ENCODE peak calls at places on chromosomes 7 and 10, in ten cellular contexts. A is GM23338, W is prostate gland, I is HCT116, D is breast epithelium, Y is stomach, M is HL-60, U is transverse colon, X is SK-N-SH, E is spleen. T is an unnamed sample.

GRCh38 chr7:17986826-17987225 is 40.8 kb downstream of the PRPS1L1 start:
- DNase-seq in E (no peak), A (no peak), Y (no peak), M (no peak), X (no peak), D (no peak), W (no peak), U (no peak), I (no peak), T (no peak)

GRCh38 chr10:324593-324992 is 189.3 kb downstream of the ZMYND11 start:
- DNase-seq in I (no peak), U (no peak), D (no peak), X (no peak), W (no peak), Y (no peak), A (no peak), M (no peak), E (no peak), T (no peak)

GRCh38 chr7:25642849-25643248 is 414.6 kb upstream of the NPVF start:
- DNase-seq in U (no peak), X (no peak), M (peak), Y (no peak), W (no peak), D (no peak), I (no peak), E (no peak), A (no peak), T (no peak)

GRCh38 chr10:48744587-48744986 is 59.9 kb downstream of the WDFY4 start:
- DNase-seq in I (no peak), U (no peak), D (no peak), Y (no peak), M (no peak), A (no peak), X (no peak), W (no peak), E (no peak), T (no peak)

GRCh38 chr7:2496375-2496774 is 20.2 kb upstream of the GRIFIN start:
- DNase-seq in W (no peak), M (no peak), A (no peak), Y (no peak), E (no peak), D (no peak), I (no peak), X (no peak), U (no peak), T (no peak)

GRCh38 chr7:55122263-55122662 is 103.4 kb downstream of the EGFR start:
- DNase-seq in W (no peak), A (no peak), E (no peak), I (no peak), Y (no peak), U (no peak), D (no peak), M (no peak), X (no peak), T (no peak)

GRCh38 chr7:24503511-24503910 is 69.7 kb upstream of the PALS2 start:
- DNase-seq in A (no peak), M (no peak), I (no peak), Y (no peak), U (no peak), X (no peak), D (no peak), W (no peak), E (no peak), T (no peak)

GRCh38 chr10:519055-519715 is 170.3 kb downstream of the DIP2C start:
- DNase-seq in E (peak), M (no peak), A (no peak), I (no peak), Y (no peak), U (no peak), D (peak), X (no peak), W (no peak), T (no peak)

GRCh38 chr7:116315293-116315692 is 105.0 kb downstream of the TES start:
- DNase-seq in X (no peak), Y (no peak), M (no peak), I (no peak), U (no peak), D (no peak), E (no peak), A (no peak), W (peak), T (no peak)

GRCh38 chr7:81908220-81908619 is 138.4 kb upstream of the HGF start:
- DNase-seq in Y (no peak), A (no peak), U (no peak), W (no peak), X (no peak), D (no peak), E (no peak), I (no peak), M (no peak), T (no peak)

GRCh38 chr10:53843691-53844362 is 957.2 kb downstream of the PCDH15 start:
- DNase-seq in I (no peak), Y (no peak), W (no peak), M (no peak), D (no peak), U (no peak), A (no peak), E (no peak), X (no peak), T (no peak)

GRCh38 chr10:1056326-1057105 is at the start of gene WDR37:
- DNase-seq in X (peak), E (peak), W (peak), I (no peak), U (peak), D (peak), Y (peak), A (peak), M (peak), T (peak)

GRCh38 chr7:37920619-37921339 is at the start of gene EPDR1:
- DNase-seq in M (no peak), E (peak), Y (no peak), U (peak), I (peak), X (peak), D (no peak), W (peak), A (peak), T (no peak)

GRCh38 chr10:116194061-116194460 is 78.9 kb downstream of the GFRA1 start:
- DNase-seq in I (no peak), Y (no peak), U (no peak), D (no peak), E (no peak), W (no peak), X (no peak), M (no peak), A (no peak), T (no peak)

GRCh38 chr10:50439187-50439586 is 184.6 kb downstream of the SGMS1 start:
- DNase-seq in I (no peak), Y (no peak), D (no peak), E (no peak), W (no peak), A (no peak), M (no peak), X (no peak), U (no peak), T (no peak)

GRCh38 chr7:116231543-116232401 is 21.4 kb downstream of the TES start:
- DNase-seq in U (no peak), D (no peak), E (no peak), Y (no peak), I (no peak), X (no peak), A (no peak), W (peak), M (no peak), T (no peak)

GRCh38 chr10:12499587-12499986 is 150.2 kb downstream of the CAMK1D start:
- DNase-seq in D (no peak), I (no peak), W (no peak), U (no peak), E (no peak), M (no peak), A (no peak), Y (no peak), X (no peak), T (peak)

GRCh38 chr10:3067859-3068179 is 471 bp downstream of the PFKP start:
- DNase-seq in M (no peak), D (no peak), E (no peak), A (peak), X (no peak), I (no peak), W (no peak), Y (no peak), U (peak), T (no peak)

GRCh38 chr7:130207642-130208041 is at the start of gene SSMEM1:
- DNase-seq in W (no peak), D (no peak), U (no peak), M (no peak), X (no peak), Y (no peak), A (no peak), I (no peak), E (no peak), T (no peak)

GRCh38 chr7:133354546-133355324 is 101.9 kb downstream of the EXOC4 start:
- DNase-seq in D (no peak), A (peak), W (no peak), U (no peak), I (no peak), Y (no peak), X (no peak), E (no peak), M (no peak), T (no peak)

GRCh38 chr7:71633571-71634008 is 501.6 kb downstream of the GALNT17 start:
- DNase-seq in E (no peak), M (no peak), D (no peak), W (no peak), X (no peak), I (no peak), U (no peak), A (peak), Y (no peak), T (peak)

GRCh38 chr7:65404020-65404419 is 30.4 kb downstream of the ZNF92 start:
- DNase-seq in A (no peak), Y (no peak), U (no peak), I (peak), W (no peak), D (no peak), M (no peak), X (no peak), E (no peak), T (no peak)

GRCh38 chr10:64708920-64709681 is 1187.9 kb downstream of the REEP3 start:
- DNase-seq in W (no peak), D (no peak), X (no peak), E (no peak), I (no peak), A (no peak), Y (no peak), M (no peak), U (no peak), T (no peak)

GRCh38 chr7:132084776-132085388 is 491.4 kb downstream of the PLXNA4 start:
- DNase-seq in X (no peak), M (no peak), E (no peak), U (no peak), A (peak), W (no peak), D (no peak), Y (no peak), I (peak), T (no peak)

GRCh38 chr7:39608278-39608677 is 15.1 kb upstream of the RALA start:
- DNase-seq in E (no peak), W (no peak), M (no peak), I (no peak), U (no peak), A (peak), D (no peak), X (no peak), Y (no peak), T (no peak)

GRCh38 chr10:1020966-1021365 is 4.7 kb downstream of the IDI2 start:
- DNase-seq in M (no peak), I (no peak), W (no peak), Y (no peak), U (no peak), E (no peak), X (no peak), D (no peak), A (no peak), T (no peak)

GRCh38 chr7:7151865-7152264 is 30.5 kb upstream of the C1GALT1 start:
- DNase-seq in A (no peak), I (no peak), U (no peak), E (no peak), Y (no peak), W (no peak), D (no peak), X (no peak), M (no peak), T (no peak)

GRCh38 chr10:21827308-21827707 is 176.2 kb downstream of the DNAJC1 start:
- DNase-seq in U (no peak), M (no peak), W (no peak), D (no peak), Y (no peak), X (no peak), E (no peak), A (no peak), I (no peak), T (no peak)

GRCh38 chr10:92572362-92573090 is 1.4 kb downstream of the IDE start:
- DNase-seq in I (no peak), M (no peak), X (peak), D (no peak), A (no peak), U (no peak), Y (no peak), W (no peak), E (no peak), T (no peak)

GRCh38 chr10:133388265-133388972 is 5.5 kb upstream of the MTG1 start:
- DNase-seq in Y (peak), E (peak), W (no peak), D (no peak), M (peak), I (no peak), A (no peak), U (no peak), X (no peak), T (no peak)

GRCh38 chr7:130959743-130960207 is 225.8 kb upstream of the KLF14 start:
- DNase-seq in I (peak), W (no peak), U (no peak), X (no peak), D (no peak), M (peak), A (peak), E (no peak), Y (no peak), T (no peak)

GRCh38 chr7:44152971-44153947 is 12.1 kb upstream of the MYL7 start:
- DNase-seq in E (no peak), W (no peak), A (peak), D (peak), Y (no peak), U (no peak), X (no peak), I (no peak), M (no peak), T (no peak)

GRCh38 chr7:28773423-28774129 is 184.6 kb downstream of the TRIL start:
- DNase-seq in Y (no peak), I (no peak), W (no peak), E (no peak), U (peak), A (no peak), M (no peak), X (no peak), D (no peak), T (no peak)

GRCh38 chr7:137734221-137734620 is 112.6 kb downstream of the DGKI start:
- DNase-seq in M (no peak), W (no peak), X (no peak), Y (no peak), U (no peak), D (no peak), I (no peak), E (no peak), A (no peak), T (no peak)

GRCh38 chr7:112905950-112906349 is 115.8 kb upstream of the TMEM168 start:
- DNase-seq in Y (no peak), W (no peak), D (no peak), M (peak), A (no peak), E (no peak), U (no peak), I (no peak), X (no peak), T (no peak)

GRCh38 chr10:1368772-1369171 is 312.6 kb downstream of the WDR37 start:
- DNase-seq in Y (peak), D (no peak), U (peak), X (peak), I (peak), W (no peak), A (peak), M (no peak), E (no peak), T (peak)

GRCh38 chr7:100465702-100466311 is 1.7 kb upstream of the SPACDR start:
- DNase-seq in I (no peak), A (peak), U (peak), X (peak), D (peak), E (peak), W (peak), M (no peak), Y (peak), T (no peak)

GRCh38 chr10:46299267-46299530 is 12.4 kb downstream of the ANTXRL start:
- DNase-seq in W (no peak), U (no peak), M (no peak), Y (no peak), A (no peak), E (no peak), X (no peak), D (peak), I (no peak), T (no peak)

GRCh38 chr7:44798649-44799275 is 2.3 kb downstream of the PPIA start:
- DNase-seq in I (no peak), D (no peak), X (no peak), Y (no peak), E (no peak), W (no peak), U (no peak), M (no peak), A (no peak), T (no peak)

GRCh38 chr7:40810274-40810673 is 675.5 kb downstream of the SUGCT start:
- DNase-seq in W (no peak), E (no peak), D (no peak), X (no peak), M (no peak), Y (no peak), A (no peak), U (no peak), I (no peak), T (no peak)
- H3K27ac ChIP-seq in W (no peak), E (no peak), D (no peak), X (peak), M (no peak), Y (no peak), A (no peak), U (no peak), I (no peak), T (no peak)

GRCh38 chr7:23472046-23472445 is 1.8 kb upstream of the IGF2BP3 start:
- DNase-seq in D (no peak), I (no peak), M (peak), A (no peak), E (no peak), X (no peak), U (no peak), W (no peak), Y (no peak), T (no peak)

GRCh38 chr7:23469961-23470250 is 385 bp downstream of the IGF2BP3 start:
- DNase-seq in Y (no peak), E (no peak), X (no peak), A (no peak), U (no peak), I (no peak), W (no peak), D (no peak), M (no peak), T (no peak)

GRCh38 chr7:23470290-23471089 is at the start of gene IGF2BP3:
- DNase-seq in W (no peak), I (peak), A (peak), X (peak), U (peak), E (peak), Y (no peak), D (no peak), M (peak), T (no peak)

GRCh38 chr7:23472556-23472955 is 2.3 kb upstream of the IGF2BP3 start:
- DNase-seq in D (no peak), M (no peak), A (no peak), I (no peak), X (no peak), Y (no peak), E (no peak), U (no peak), W (no peak), T (no peak)

GRCh38 chr7:23471090-23471859 is 984 bp upstream of the IGF2BP3 start:
- DNase-seq in M (peak), W (no peak), D (no peak), Y (no peak), X (peak), E (peak), I (peak), A (peak), U (peak), T (no peak)
- TF ChIP-seq POLR2AphosphoS5 in M (no peak), W (no peak), D (no peak), Y (no peak), X (peak), E (no peak), I (peak), A (peak), U (peak), T (no peak)

DNA sequence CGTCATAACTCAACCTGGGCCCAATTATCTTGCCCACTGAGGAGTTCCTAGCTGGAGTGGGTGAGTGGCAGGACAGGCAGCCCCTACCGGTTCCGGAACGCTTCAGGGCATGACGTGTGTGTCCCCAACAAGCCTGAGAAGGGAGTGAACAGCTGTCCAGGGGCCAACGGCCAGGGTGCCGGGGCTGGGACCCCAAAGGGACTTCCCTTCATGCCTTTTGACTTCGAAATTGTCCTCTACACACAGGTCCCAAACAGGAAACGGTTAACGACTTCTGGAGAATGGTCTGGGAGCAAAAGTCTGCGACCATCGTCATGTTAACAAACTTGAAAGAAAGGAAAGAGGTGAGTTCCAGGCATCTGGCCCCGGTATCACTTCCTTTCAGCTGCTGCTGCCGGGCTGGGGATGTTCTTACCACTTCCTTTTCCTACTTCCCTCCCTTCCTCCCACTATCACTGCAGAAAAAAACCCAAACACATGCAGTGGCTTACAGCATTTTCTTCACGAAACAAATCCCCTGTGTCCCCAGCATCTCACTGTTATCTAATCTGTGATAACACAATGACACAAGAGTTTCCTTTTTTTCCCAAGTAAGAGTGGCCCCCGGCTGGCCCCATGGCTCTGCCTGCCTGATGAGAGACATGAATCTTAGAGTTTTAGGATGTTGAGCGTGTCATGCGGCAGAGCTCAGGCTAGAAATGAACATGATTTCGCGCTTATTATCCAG is 63.2 kb downstream of the MKI67 start:
- DNase-seq in Y (no peak), X (no peak), E (peak), I (no peak), M (peak), W (no peak), A (no peak), U (peak), D (no peak), T (no peak)
- H3K27ac ChIP-seq in Y (peak), X (no peak), E (peak), I (no peak), M (peak), W (no peak), A (no peak), U (peak), D (peak), T (peak)

GRCh38 chr10:96511044-96511945 is 2.4 kb downstream of the TLL2 start:
- DNase-seq in X (peak), D (no peak), U (peak), Y (peak), I (peak), E (no peak), M (no peak), W (peak), A (peak), T (no peak)

GRCh38 chr10:96512524-96512991 is 1.2 kb downstream of the TLL2 start:
- DNase-seq in M (no peak), I (no peak), A (peak), D (no peak), Y (no peak), E (no peak), W (no peak), X (peak), U (peak), T (no peak)

GRCh38 chr10:96516337-96516736 is 2.6 kb upstream of the TLL2 start:
- DNase-seq in E (no peak), M (no peak), X (no peak), I (no peak), D (no peak), A (no peak), Y (no peak), W (no peak), U (no peak), T (no peak)

GRCh38 chr10:96512997-96513685 is 585 bp downstream of the TLL2 start:
- DNase-seq in W (no peak), A (peak), X (peak), I (no peak), M (no peak), Y (no peak), D (no peak), E (no peak), U (no peak), T (no peak)

GRCh38 chr10:96513686-96514551 is at the start of gene TLL2:
- DNase-seq in A (peak), Y (peak), W (peak), M (peak), D (peak), X (peak), I (peak), U (peak), E (peak), T (peak)
- TF ChIP-seq POLR2AphosphoS5 in A (peak), Y (peak), W (peak), M (no peak), D (no peak), X (peak), I (peak), U (peak), E (peak), T (no peak)

DNA sequence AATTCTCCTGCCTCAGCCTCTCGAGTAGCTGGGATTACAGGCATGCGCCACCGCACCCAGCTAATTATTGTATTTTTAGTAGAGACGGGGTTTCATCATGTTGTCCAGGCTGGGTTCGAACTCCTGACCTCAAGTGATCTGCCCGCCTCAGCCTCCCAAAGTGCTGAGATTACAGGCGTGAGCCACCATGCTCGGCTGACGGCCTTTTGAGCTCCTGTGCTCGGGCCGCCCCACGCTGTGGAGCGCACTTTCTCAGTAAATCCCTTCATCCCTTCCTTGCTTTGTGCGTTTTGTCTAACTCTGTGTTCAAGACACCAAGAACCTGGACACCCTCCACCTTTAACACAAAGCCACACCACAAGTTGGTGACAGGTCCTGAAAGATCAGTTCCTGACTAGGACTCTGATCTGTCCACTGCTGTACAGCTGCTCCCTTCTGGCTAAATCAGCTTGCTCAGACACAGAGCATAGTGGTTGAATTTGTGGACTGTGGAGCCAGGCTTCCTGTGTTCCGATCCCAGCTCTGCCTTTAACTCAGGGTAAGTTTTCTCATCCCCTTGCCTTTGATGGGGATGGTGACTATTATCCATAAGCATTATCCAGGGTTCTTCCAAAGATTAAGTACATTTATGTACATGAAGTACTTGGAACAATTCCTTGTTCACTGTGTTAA is 20.1 kb downstream of the CHST3 start:
- DNase-seq in W (no peak), E (peak), M (no peak), I (no peak), U (no peak), A (no peak), Y (no peak), D (peak), X (peak), T (no peak)
- H3K27ac ChIP-seq in W (no peak), E (peak), M (no peak), I (no peak), U (peak), A (no peak), Y (peak), D (peak), X (no peak), T (peak)

T was measured in suprapubic skin.